ENCODE peak calls at places on chromosomes 4 and X, in five cellular contexts. H is EL; G is GM04504; C is activated naive CD8-positive, alpha-beta T cell treated with anti-CD3 and anti-CD28 coated beads, Interleukin-2, amount 50 U/mL, for 24 hours; Q is M059J. K is an unnamed sample.

GRCh38 chr4:15781427-15782095 is 3.4 kb downstream of the CD38 start:
- DNase-seq in H (peak), G (no peak), C (no peak), Q (peak), K (peak)

GRCh38 chr4:187993827-187994226 is 1.7 kb upstream of the ZFP42 start:
- DNase-seq in H (no peak), G (no peak), C (no peak), Q (peak), K (no peak)

GRCh38 chrX:16892504-16893362 is 22.6 kb upstream of the RBBP7 start:
- DNase-seq in H (peak), G (peak), C (peak), Q (peak), K (peak)

GRCh38 chrX:134374910-134375309 is 85.1 kb upstream of the HPRT1 start:
- DNase-seq in H (no peak), G (no peak), C (no peak), Q (peak), K (no peak)

GRCh38 chr4:2686379-2687265 is 69.5 kb downstream of the TNIP2 start:
- DNase-seq in H (no peak), G (no peak), C (no peak), Q (no peak), K (no peak)

GRCh38 chr4:95513022-95513421 is 35.8 kb downstream of the UNC5C start:
- DNase-seq in H (no peak), G (no peak), C (no peak), Q (no peak), K (no peak)

GRCh38 chrX:110374544-110374943 is 15.9 kb downstream of the RTL9 start:
- DNase-seq in H (no peak), G (no peak), C (no peak), Q (no peak), K (no peak)

GRCh38 chrX:107154787-107155620 is 36.4 kb upstream of the RBM41 start:
- DNase-seq in H (peak), G (no peak), C (peak), Q (peak), K (peak)

GRCh38 chrX:38804481-38805293 is 3.4 kb downstream of the MID1IP1 start:
- DNase-seq in H (peak), G (no peak), C (peak), Q (peak), K (peak)

GRCh38 chr4:4492161-4492847 is 49.5 kb downstream of the STX18 start:
- DNase-seq in H (peak), G (peak), C (no peak), Q (peak), K (no peak)

GRCh38 chrX:8738588-8739189 is 6.8 kb upstream of the ANOS1 start:
- DNase-seq in H (peak), G (no peak), C (peak), Q (peak), K (peak)

GRCh38 chrX:42934020-42934701 is 156.2 kb upstream of the PPP1R2C start:
- DNase-seq in H (no peak), G (no peak), C (no peak), Q (peak), K (no peak)

GRCh38 chrX:24190500-24191156 is 41.1 kb downstream of the ZFX start:
- DNase-seq in H (peak), G (peak), C (no peak), Q (no peak), K (no peak)

GRCh38 chrX:15930585-15930984 is 76.0 kb upstream of the AP1S2 start:
- DNase-seq in H (peak), G (peak), C (no peak), Q (peak), K (no peak)

GRCh38 chr4:5773271-5773555 is 62.2 kb downstream of the EVC start:
- DNase-seq in H (no peak), G (no peak), C (no peak), Q (no peak), K (no peak)